ENCODE peak calls at places on chromosome 16, in seven cellular contexts. D, R, M, A, H, I and X are unnamed samples.

GRCh38 chr16:19304670-19305240 is 19.2 kb downstream of the CLEC19A start:
- DNase-seq in D (no peak), R (no peak), M (no peak), A (no peak), H (no peak), I (no peak), X (no peak)

GRCh38 chr16:1183235-1183907 is 30.5 kb downstream of the CACNA1H start:
- DNase-seq in D (no peak), R (no peak), M (no peak), A (no peak), H (peak), I (peak), X (no peak)

GRCh38 chr16:15820837-15821236 is 36.0 kb downstream of the MYH11 start:
- DNase-seq in D (no peak), R (no peak), M (no peak), A (no peak), H (no peak), I (no peak), X (no peak)

GRCh38 chr16:81493755-81494433 is 49.3 kb downstream of the CMIP start:
- DNase-seq in D (no peak), R (peak), M (peak), A (no peak), H (peak), I (peak), X (no peak)

GRCh38 chr16:80466024-80466986 is 74.5 kb upstream of the DYNLRB2 start:
- DNase-seq in D (no peak), R (peak), M (peak), A (peak), H (peak), I (peak), X (no peak)

GRCh38 chr16:19167710-19168172 is 299 bp upstream of the SYT17 start:
- DNase-seq in D (no peak), R (peak), M (peak), A (no peak), H (peak), I (peak), X (no peak)

GRCh38 chr16:89723279-89724250 is 2.2 kb downstream of the ZNF276 start:
- DNase-seq in D (no peak), R (no peak), M (peak), A (no peak), H (peak), I (peak), X (no peak)

GRCh38 chr16:11224894-11225676 is 30.9 kb downstream of the SOCS1 start:
- DNase-seq in D (no peak), R (no peak), M (peak), A (no peak), H (peak), I (no peak), X (no peak)

GRCh38 chr16:58099956-58100300 is 29.3 kb downstream of the CFAP20 start:
- DNase-seq in D (no peak), R (no peak), M (no peak), A (no peak), H (no peak), I (no peak), X (no peak)

GRCh38 chr16:1614226-1615102 is 2.3 kb downstream of the CRAMP1 start:
- DNase-seq in D (no peak), R (no peak), M (peak), A (peak), H (peak), I (peak), X (no peak)

GRCh38 chr16:19884611-19885455 is at the start of gene GPRC5B:
- DNase-seq in D (no peak), R (no peak), M (peak), A (no peak), H (peak), I (peak), X (no peak)

GRCh38 chr16:73064996-73065349 is 17.0 kb upstream of the ZFHX3 start:
- DNase-seq in D (no peak), R (no peak), M (peak), A (no peak), H (no peak), I (no peak), X (no peak)
- H3K4me3 ChIP-seq in D (peak), R (no peak), M (peak), A (no peak), H (peak), I (peak), X (peak)

GRCh38 chr16:8964462-8964861 is 756 bp upstream of the USP7 start:
- DNase-seq in D (no peak), R (no peak), M (no peak), A (no peak), H (no peak), I (no peak), X (no peak)
- H3K27ac ChIP-seq in D (peak), R (peak), M (peak), A (no peak), H (no peak), I (no peak), X (no peak)

DNA sequence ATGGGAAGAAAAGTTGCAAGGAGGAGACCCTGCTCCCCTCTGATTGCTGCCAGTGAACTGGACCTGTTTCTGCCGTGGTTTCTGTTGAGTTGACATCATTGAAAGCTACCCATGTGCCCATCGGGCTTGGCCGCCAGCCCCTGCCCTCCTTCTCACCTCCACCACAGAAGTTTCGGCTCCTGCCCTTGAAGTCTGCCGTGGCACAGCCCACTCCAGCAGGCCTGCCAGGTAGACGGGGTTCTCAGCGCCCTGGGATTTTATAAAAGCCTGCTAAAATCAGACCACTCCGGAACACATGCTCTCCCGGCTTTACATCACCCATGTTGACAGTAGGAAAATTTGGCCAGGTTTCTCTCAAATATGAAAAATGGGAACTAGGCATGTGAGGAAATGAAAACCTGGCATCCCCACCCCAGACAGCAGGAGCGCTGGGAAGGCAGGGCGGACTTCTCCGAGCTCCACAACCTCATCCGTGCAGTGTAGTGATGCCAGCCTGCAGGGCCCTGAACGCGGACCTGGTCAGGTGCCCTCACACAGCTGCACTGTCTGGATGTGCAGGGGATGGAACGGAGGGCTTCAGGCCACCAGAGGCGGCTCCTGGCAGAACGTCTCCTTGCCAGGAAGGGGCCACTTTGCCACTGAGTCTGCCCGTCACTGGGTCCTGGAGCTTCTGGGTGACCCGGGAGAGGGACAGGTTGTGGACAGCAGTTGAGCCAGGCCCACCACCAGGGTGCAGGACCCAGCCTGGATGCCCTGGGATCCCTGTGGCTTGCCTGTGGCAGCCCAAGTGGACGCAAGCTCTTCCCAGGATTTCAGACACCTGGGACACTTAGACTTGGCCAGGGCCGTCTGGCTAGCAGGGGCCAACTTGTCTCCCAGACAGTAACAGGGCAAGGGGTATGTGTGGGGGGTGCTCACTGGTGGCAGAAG is 6.9 kb upstream of the GSE1 start:
- DNase-seq in D (no peak), R (no peak), M (no peak), A (no peak), H (no peak), I (no peak), X (no peak)
- H3K4me3 ChIP-seq in D (no peak), R (no peak), M (no peak), A (no peak), H (no peak), I (no peak), X (no peak)

DNA sequence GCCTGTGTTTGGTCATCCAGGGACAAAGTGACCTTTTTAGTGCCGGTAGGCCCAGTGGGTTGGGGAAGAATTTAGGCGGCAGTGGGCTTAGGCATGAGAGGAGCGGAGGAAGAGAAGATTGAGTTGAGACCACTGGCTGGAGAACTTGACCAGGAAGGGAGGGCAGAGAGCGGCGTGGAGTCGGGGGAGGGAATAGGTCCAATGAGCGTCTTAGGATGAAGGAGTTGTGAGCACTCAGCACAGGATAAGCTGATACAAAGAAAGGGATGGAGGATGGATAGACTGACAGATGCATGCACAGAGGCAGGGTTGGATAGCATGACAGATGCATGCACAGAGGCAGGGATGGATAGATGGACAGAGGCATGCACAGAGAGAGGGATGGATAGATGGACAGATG is 8.0 kb downstream of the IL32 start:
- DNase-seq in D (no peak), R (no peak), M (no peak), A (no peak), H (no peak), I (no peak), X (no peak)
- H3K27ac ChIP-seq in D (no peak), R (no peak), M (no peak), A (no peak), H (no peak), I (no peak), X (no peak)

GRCh38 chr16:8595783-8596182 is 5.5 kb upstream of the TMEM114 start:
- DNase-seq in D (no peak), R (no peak), M (no peak), A (no peak), H (no peak), I (no peak), X (no peak)

GRCh38 chr16:8596581-8596980 is 6.3 kb upstream of the TMEM114 start:
- DNase-seq in D (no peak), R (no peak), M (no peak), A (no peak), H (no peak), I (no peak), X (no peak)

GRCh38 chr16:8605554-8605953 is 15.2 kb upstream of the TMEM114 start:
- DNase-seq in D (no peak), R (no peak), M (no peak), A (no peak), H (no peak), I (no peak), X (no peak)

GRCh38 chr16:8600144-8600856 is 10.0 kb upstream of the TMEM114 start:
- DNase-seq in D (no peak), R (no peak), M (peak), A (no peak), H (no peak), I (peak), X (no peak)
- H3K4me3 ChIP-seq in D (no peak), R (no peak), M (no peak), A (no peak), H (no peak), I (no peak), X (no peak)